ENCODE peak calls at places on chromosome 17, in six cellular contexts. T is CD4-positive, alpha-beta memory T cell; C is thoracic aorta; N is mucosa of descending colon; U is Caco-2; Y is ovary. A is an unnamed sample. For H3K4me1, the result is how much of the 10 kb centered on the place peaks cover.

GRCh38 chr17:49359990-49360795 is 1.9 kb downstream of the ZNF652 start:
- DNase-seq in T (no peak), C (no peak), N (peak), U (peak), Y (no peak), A (no peak)

GRCh38 chr17:53571342-53571741 is 251.4 kb upstream of the KIF2B start:
- DNase-seq in T (no peak), C (no peak), N (no peak), U (no peak), Y (no peak), A (no peak)

GRCh38 chr17:57317016-57317415 is 60.7 kb downstream of the MSI2 start:
- DNase-seq in T (no peak), C (no peak), N (no peak), U (no peak), Y (no peak), A (no peak)

GRCh38 chr17:74430706-74431567 is 951 bp upstream of the GPRC5C start:
- DNase-seq in T (no peak), C (peak), N (peak), U (peak), Y (peak), A (peak)

GRCh38 chr17:39187152-39187830 is 10.2 kb downstream of the CACNB1 start:
- DNase-seq in T (no peak), C (no peak), N (peak), U (no peak), Y (no peak), A (no peak)

GRCh38 chr17:31397256-31397939 is 5.9 kb downstream of the RAB11FIP4 start:
- DNase-seq in T (no peak), C (no peak), N (no peak), U (no peak), Y (no peak), A (no peak)

GRCh38 chr17:47896672-47897490 is 845 bp downstream of the SP2 start:
- DNase-seq in T (no peak), C (no peak), N (no peak), U (no peak), Y (no peak), A (no peak)

GRCh38 chr17:35793257-35793656 is 2.2 kb downstream of the MMP28 start:
- DNase-seq in T (no peak), C (no peak), N (no peak), U (no peak), Y (no peak), A (no peak)

GRCh38 chr17:10092595-10092994 is 105.8 kb downstream of the GAS7 start:
- DNase-seq in T (no peak), C (no peak), N (no peak), U (no peak), Y (no peak), A (no peak)
- H3K4me1 ChIP-seq in T (under half), C (under half), N (under half), U (under half), Y (under half), A (under half)

GRCh38 chr17:56153215-56153614 is at the start of gene ANKFN1:
- DNase-seq in T (no peak), C (no peak), N (no peak), U (no peak), Y (no peak), A (no peak)
- H3K4me1 ChIP-seq in T (under half), C (under half), N (under half), U (half or more), Y (under half), A (under half)

DNA sequence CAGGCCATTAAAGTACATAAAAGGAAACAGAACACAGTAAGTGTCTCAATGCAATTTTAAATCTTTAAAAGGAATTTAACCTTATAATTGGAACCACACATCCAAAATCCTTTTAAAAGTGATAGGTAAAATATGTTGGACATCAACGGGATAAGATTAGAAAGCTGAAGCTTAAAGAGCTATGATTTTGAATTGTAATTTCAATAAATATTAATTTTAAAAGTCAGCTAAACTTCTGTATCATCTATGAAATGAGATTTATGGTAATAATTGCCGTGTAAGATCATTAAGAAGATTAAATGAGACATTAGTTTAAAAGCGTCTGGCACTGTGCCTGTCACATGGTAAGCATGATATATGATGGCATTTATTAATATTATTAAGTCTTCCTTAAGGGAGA is 31.3 kb downstream of the CCDC42 start:
- DNase-seq in T (no peak), C (no peak), N (no peak), U (no peak), Y (no peak), A (no peak)
- H3K4me1 ChIP-seq in T (under half), C (under half), N (under half), U (under half), Y (under half), A (under half)

DNA sequence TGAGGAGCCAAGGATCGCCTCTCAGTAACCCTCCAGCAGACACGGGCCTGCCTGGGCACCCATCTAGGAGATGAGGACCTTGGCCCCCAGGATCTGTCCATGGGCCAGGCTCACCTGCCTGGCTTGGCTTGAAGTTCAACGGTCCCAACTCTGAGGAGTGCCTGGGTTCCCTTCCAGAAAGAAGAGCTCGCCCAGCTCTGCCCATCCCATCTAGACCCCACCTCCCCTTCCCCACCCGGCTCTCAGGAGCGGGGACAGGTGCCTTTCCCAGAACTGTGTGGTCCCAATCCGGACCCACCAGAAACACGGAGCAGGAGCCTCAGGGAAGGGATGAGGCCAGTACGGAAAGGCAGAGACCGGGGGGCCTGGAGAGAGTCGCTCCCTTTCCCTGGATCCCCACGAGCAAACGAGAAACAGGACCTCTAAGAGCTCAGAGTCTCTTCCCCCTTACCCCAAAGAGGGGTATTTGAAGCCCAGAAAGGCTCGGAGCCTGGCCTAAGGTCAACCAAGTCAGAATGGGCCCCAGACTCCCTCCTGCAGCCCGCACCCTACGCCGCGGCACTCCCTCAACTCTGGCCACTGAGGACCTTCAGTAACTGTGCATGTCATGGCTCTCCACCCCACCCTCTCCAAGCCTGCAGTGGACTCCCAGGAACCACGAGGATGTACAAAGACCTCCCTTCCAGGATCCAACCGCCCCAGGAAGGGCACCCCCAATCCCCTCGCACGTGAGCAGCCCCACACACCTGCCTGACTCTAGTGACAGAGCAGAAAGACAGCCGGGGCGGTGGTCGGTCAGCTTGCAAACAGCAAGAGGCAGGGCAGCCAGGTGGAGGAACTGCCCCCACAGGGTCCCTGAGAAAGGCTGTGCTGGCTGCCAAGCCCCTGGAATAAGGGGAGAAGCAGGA is 5.4 kb downstream of the CLUH start:
- DNase-seq in T (no peak), C (no peak), N (peak), U (no peak), Y (no peak), A (no peak)
- H3K4me1 ChIP-seq in T (under half), C (under half), N (under half), U (under half), Y (under half), A (under half)

DNA sequence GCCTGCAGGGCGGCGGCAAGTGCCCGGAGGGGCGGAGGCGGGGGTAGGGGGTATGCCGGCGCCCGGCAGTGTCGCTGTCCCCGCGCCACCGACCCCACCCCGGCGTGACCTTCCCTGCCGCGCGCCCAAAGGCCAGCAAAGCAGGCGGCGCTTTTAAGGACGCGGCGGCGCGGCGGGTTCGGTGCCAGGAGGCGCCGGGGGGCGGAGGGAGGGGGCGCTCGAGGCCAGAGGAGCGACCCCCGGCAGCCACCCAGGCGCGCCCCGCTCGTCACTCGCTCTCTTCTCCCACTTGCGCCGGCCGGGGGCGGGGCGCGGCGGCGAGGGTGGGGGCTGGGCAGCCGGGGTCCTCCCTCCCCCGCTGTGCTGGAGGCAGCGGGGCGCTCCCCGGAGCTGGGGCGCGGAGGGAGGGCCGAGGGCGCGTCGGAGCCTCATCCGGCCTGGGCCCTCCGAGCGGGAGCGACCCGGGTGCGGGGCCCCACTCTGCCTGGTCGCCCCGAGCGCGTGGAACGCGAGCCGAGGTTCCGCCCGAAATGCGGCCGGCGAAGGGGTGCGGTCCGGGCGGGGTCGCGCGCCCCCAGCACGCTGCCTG is 8.5 kb upstream of the BAHCC1 start:
- DNase-seq in T (no peak), C (no peak), N (peak), U (peak), Y (peak), A (peak)
- H3K4me1 ChIP-seq in T (under half), C (under half), N (under half), U (under half), Y (under half), A (under half)

A was measured in uterus.